ENCODE peak calls at places on chromosomes 6 and 20, in six cellular contexts. One of them, this sample, is unnamed.

GRCh38 chr20:8994045-8994444 is 74.8 kb upstream of the PLCB4 start:
- DNase-seq in heart right ventricle: no peak
- DNase-seq in thoracic aorta: no peak
- DNase-seq in CD8-positive, alpha-beta T cell: no peak
- DNase-seq in H1: no peak
- DNase-seq in prostate gland: no peak
- DNase-seq in this sample: no peak

GRCh38 chr6:14799928-14800327 is 445.9 kb upstream of the JARID2 start:
- DNase-seq in heart right ventricle: peak; percentile 55
- DNase-seq in thoracic aorta: no peak
- DNase-seq in CD8-positive, alpha-beta T cell: no peak
- DNase-seq in H1: no peak
- DNase-seq in prostate gland: peak; percentile 16
- DNase-seq in this sample: peak; percentile 60

GRCh38 chr20:21640556-21640955 is 64.9 kb upstream of the PAX1 start:
- DNase-seq in heart right ventricle: no peak
- DNase-seq in thoracic aorta: no peak
- DNase-seq in CD8-positive, alpha-beta T cell: no peak
- DNase-seq in H1: peak; percentile 61
- DNase-seq in prostate gland: peak; percentile 58
- DNase-seq in this sample: no peak

GRCh38 chr20:8862092-8862491 is 206.8 kb upstream of the PLCB4 start:
- DNase-seq in heart right ventricle: no peak
- DNase-seq in thoracic aorta: no peak
- DNase-seq in CD8-positive, alpha-beta T cell: no peak
- DNase-seq in H1: no peak
- DNase-seq in prostate gland: no peak
- DNase-seq in this sample: no peak

GRCh38 chr6:138400326-138400725 is 3.7 kb upstream of the HEBP2 start:
- DNase-seq in heart right ventricle: no peak
- DNase-seq in thoracic aorta: no peak
- DNase-seq in CD8-positive, alpha-beta T cell: no peak
- DNase-seq in H1: no peak
- DNase-seq in prostate gland: no peak
- DNase-seq in this sample: no peak

GRCh38 chr6:80638222-80639055 is 532.0 kb downstream of the BCKDHB start:
- DNase-seq in heart right ventricle: no peak
- DNase-seq in thoracic aorta: no peak
- DNase-seq in CD8-positive, alpha-beta T cell: no peak
- DNase-seq in H1: no peak
- DNase-seq in prostate gland: peak; percentile 4
- DNase-seq in this sample: peak; percentile 23

GRCh38 chr6:16982827-16983226 is 119.0 kb upstream of the STMND1 start:
- DNase-seq in heart right ventricle: no peak
- DNase-seq in thoracic aorta: no peak
- DNase-seq in CD8-positive, alpha-beta T cell: no peak
- DNase-seq in H1: no peak
- DNase-seq in prostate gland: no peak
- DNase-seq in this sample: no peak

GRCh38 chr6:43078651-43079050 is 2.5 kb downstream of the PTK7 start:
- DNase-seq in heart right ventricle: no peak
- DNase-seq in thoracic aorta: no peak
- DNase-seq in CD8-positive, alpha-beta T cell: no peak
- DNase-seq in H1: no peak
- DNase-seq in prostate gland: no peak
- DNase-seq in this sample: no peak

GRCh38 chr6:6596929-6597328 is 8.4 kb downstream of the LY86 start:
- DNase-seq in heart right ventricle: no peak
- DNase-seq in thoracic aorta: no peak
- DNase-seq in CD8-positive, alpha-beta T cell: no peak
- DNase-seq in H1: no peak
- DNase-seq in prostate gland: no peak
- DNase-seq in this sample: no peak
- H3K36me3 ChIP-seq in heart right ventricle: no peaks in the 10 kb centered on the region
- H3K36me3 ChIP-seq in thoracic aorta: no peaks in the 10 kb centered on the region
- H3K36me3 ChIP-seq in CD8-positive, alpha-beta T cell: no peaks in the 10 kb centered on the region
- H3K36me3 ChIP-seq in H1: no peaks in the 10 kb centered on the region
- H3K36me3 ChIP-seq in prostate gland: no peaks in the 10 kb centered on the region
- H3K36me3 ChIP-seq in this sample: no peaks in the 10 kb centered on the region

GRCh38 chr20:59940129-59940955 is at the start of the genes FAM217B and PPP1R3D:
- DNase-seq in heart right ventricle: peak; percentile 98
- DNase-seq in thoracic aorta: peak; percentile 93
- DNase-seq in CD8-positive, alpha-beta T cell: peak; percentile 79
- DNase-seq in H1: peak; percentile 92
- DNase-seq in prostate gland: peak; percentile 100
- DNase-seq in this sample: peak; percentile 99
- TF ChIP-seq CTCF in heart right ventricle: peak; percentile 49
- TF ChIP-seq CTCF in thoracic aorta: no peak
- TF ChIP-seq CTCF in CD8-positive, alpha-beta T cell: no peak
- TF ChIP-seq CTCF in H1: no peak
- TF ChIP-seq CTCF in prostate gland: peak; percentile 30
- TF ChIP-seq CTCF in this sample: no peak

GRCh38 chr6:24867104-24867703 is 68.5 kb upstream of the ARMH2 start:
- DNase-seq in heart right ventricle: no peak
- DNase-seq in thoracic aorta: no peak
- DNase-seq in CD8-positive, alpha-beta T cell: no peak
- DNase-seq in H1: no peak
- DNase-seq in prostate gland: no peak
- DNase-seq in this sample: no peak

GRCh38 chr6:24864345-24864744 is 65.6 kb upstream of the ARMH2 start:
- DNase-seq in heart right ventricle: no peak
- DNase-seq in thoracic aorta: no peak
- DNase-seq in CD8-positive, alpha-beta T cell: no peak
- DNase-seq in H1: no peak
- DNase-seq in prostate gland: no peak
- DNase-seq in this sample: no peak

GRCh38 chr6:24872769-24873168 is 63.0 kb downstream of the RIPOR2 start:
- DNase-seq in heart right ventricle: no peak
- DNase-seq in thoracic aorta: no peak
- DNase-seq in CD8-positive, alpha-beta T cell: no peak
- DNase-seq in H1: no peak
- DNase-seq in prostate gland: no peak
- DNase-seq in this sample: no peak

GRCh38 chr6:24865161-24865560 is 66.4 kb upstream of the ARMH2 start:
- DNase-seq in heart right ventricle: no peak
- DNase-seq in thoracic aorta: no peak
- DNase-seq in CD8-positive, alpha-beta T cell: no peak
- DNase-seq in H1: no peak
- DNase-seq in prostate gland: peak; percentile 35
- DNase-seq in this sample: no peak

GRCh38 chr6:24868765-24869164 is 67.0 kb downstream of the RIPOR2 start:
- DNase-seq in heart right ventricle: no peak
- DNase-seq in thoracic aorta: no peak
- DNase-seq in CD8-positive, alpha-beta T cell: no peak
- DNase-seq in H1: no peak
- DNase-seq in prostate gland: no peak
- DNase-seq in this sample: no peak
- H3K4me1 ChIP-seq in heart right ventricle: no peaks in the 10 kb centered on the region
- H3K4me1 ChIP-seq in thoracic aorta: no peaks in the 10 kb centered on the region
- H3K4me1 ChIP-seq in CD8-positive, alpha-beta T cell: peaks cover 62% of the 10 kb centered on the region
- H3K4me1 ChIP-seq in H1: peaks cover 4% of the 10 kb centered on the region
- H3K4me1 ChIP-seq in prostate gland: no peaks in the 10 kb centered on the region
- H3K4me1 ChIP-seq in this sample: no peaks in the 10 kb centered on the region

DNA sequence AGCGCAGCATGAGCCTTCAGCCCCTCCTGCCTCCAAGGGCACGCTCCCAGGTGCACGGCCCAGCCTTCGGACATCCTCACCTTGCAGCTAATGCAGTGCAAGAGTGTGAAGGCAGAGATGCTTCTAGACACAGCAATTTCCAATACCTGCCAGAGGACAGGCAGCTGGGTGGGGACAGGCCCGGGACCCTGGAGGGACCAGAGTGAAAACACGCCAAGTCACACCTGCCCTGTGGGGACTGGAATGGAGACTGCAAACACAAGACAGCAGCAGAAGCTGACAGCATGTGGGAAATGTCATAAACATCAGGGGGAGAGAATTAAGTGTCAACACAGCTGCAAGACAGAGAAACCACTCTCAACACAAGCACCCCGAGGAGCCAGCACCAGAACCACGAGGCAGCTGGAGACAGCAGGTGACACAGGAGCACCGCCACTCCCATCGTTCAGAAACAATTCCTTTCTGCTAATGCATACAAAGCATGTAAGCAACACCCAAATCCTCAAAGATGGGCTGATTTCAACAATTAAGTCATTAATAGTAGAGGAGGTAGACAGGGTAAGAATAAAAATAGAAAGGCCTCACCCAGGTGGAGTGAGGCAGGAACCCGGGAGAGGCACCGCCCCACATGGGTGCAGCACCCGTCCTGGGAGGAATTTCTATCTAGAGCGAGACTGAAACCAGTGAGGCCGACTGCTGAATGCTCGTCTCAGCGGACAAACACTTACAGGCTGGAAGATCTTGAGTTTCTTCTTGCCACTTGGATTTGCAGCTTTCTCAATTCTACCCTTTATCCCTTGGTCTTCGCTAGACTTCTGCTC is 17.1 kb downstream of the DIDO1 start:
- DNase-seq in heart right ventricle: no peak
- DNase-seq in thoracic aorta: no peak
- DNase-seq in CD8-positive, alpha-beta T cell: no peak
- DNase-seq in H1: no peak
- DNase-seq in prostate gland: no peak
- DNase-seq in this sample: peak; percentile 53
- H3K36me3 ChIP-seq in heart right ventricle: peaks cover 94% of the 10 kb centered on the region
- H3K36me3 ChIP-seq in thoracic aorta: peaks cover 86% of the 10 kb centered on the region
- H3K36me3 ChIP-seq in CD8-positive, alpha-beta T cell: peaks cover 89% of the 10 kb centered on the region
- H3K36me3 ChIP-seq in H1: peaks cover 74% of the 10 kb centered on the region
- H3K36me3 ChIP-seq in prostate gland: peaks cover 34% of the 10 kb centered on the region
- H3K36me3 ChIP-seq in this sample: peaks cover 83% of the 10 kb centered on the region

GRCh38 chr20:46309945-46310344 is 1.6 kb upstream of the CDH22 start:
- DNase-seq in heart right ventricle: no peak
- DNase-seq in thoracic aorta: no peak
- DNase-seq in CD8-positive, alpha-beta T cell: no peak
- DNase-seq in H1: no peak
- DNase-seq in prostate gland: no peak
- DNase-seq in this sample: no peak

GRCh38 chr20:46311719-46312074 is 3.4 kb upstream of the CDH22 start:
- DNase-seq in heart right ventricle: no peak
- DNase-seq in thoracic aorta: no peak
- DNase-seq in CD8-positive, alpha-beta T cell: no peak
- DNase-seq in H1: no peak
- DNase-seq in prostate gland: no peak
- DNase-seq in this sample: no peak

GRCh38 chr20:46312945-46313861 is 4.9 kb upstream of the CDH22 start:
- DNase-seq in heart right ventricle: no peak
- DNase-seq in thoracic aorta: no peak
- DNase-seq in CD8-positive, alpha-beta T cell: no peak
- DNase-seq in H1: no peak
- DNase-seq in prostate gland: no peak
- DNase-seq in this sample: no peak

GRCh38 chr20:46311039-46311650 is 2.8 kb upstream of the CDH22 start:
- DNase-seq in heart right ventricle: no peak
- DNase-seq in thoracic aorta: no peak
- DNase-seq in CD8-positive, alpha-beta T cell: no peak
- DNase-seq in H1: no peak
- DNase-seq in prostate gland: peak; percentile 60
- DNase-seq in this sample: no peak

GRCh38 chr20:46312075-46312944 is 4.0 kb upstream of the CDH22 start:
- DNase-seq in heart right ventricle: no peak
- DNase-seq in thoracic aorta: no peak
- DNase-seq in CD8-positive, alpha-beta T cell: no peak
- DNase-seq in H1: peak; percentile 87
- DNase-seq in prostate gland: no peak
- DNase-seq in this sample: no peak
- TF ChIP-seq CTCF in heart right ventricle: no peak
- TF ChIP-seq CTCF in thoracic aorta: no peak
- TF ChIP-seq CTCF in CD8-positive, alpha-beta T cell: no peak
- TF ChIP-seq CTCF in H1: peak; percentile 70
- TF ChIP-seq CTCF in prostate gland: no peak
- TF ChIP-seq CTCF in this sample: no peak

GRCh38 chr6:166655713-166656265 is 28.7 kb upstream of the RPS6KA2 start:
- DNase-seq in heart right ventricle: no peak
- DNase-seq in thoracic aorta: no peak
- DNase-seq in CD8-positive, alpha-beta T cell: no peak
- DNase-seq in H1: no peak
- DNase-seq in prostate gland: no peak
- DNase-seq in this sample: no peak
- H3K4me1 ChIP-seq in heart right ventricle: no peaks in the 10 kb centered on the region
- H3K4me1 ChIP-seq in thoracic aorta: no peaks in the 10 kb centered on the region
- H3K4me1 ChIP-seq in CD8-positive, alpha-beta T cell: no peaks in the 10 kb centered on the region
- H3K4me1 ChIP-seq in H1: peaks cover 3% of the 10 kb centered on the region
- H3K4me1 ChIP-seq in prostate gland: no peaks in the 10 kb centered on the region
- H3K4me1 ChIP-seq in this sample: no peaks in the 10 kb centered on the region

GRCh38 chr6:105210932-105211531 is 31.2 kb upstream of the POPDC3 start:
- DNase-seq in heart right ventricle: no peak
- DNase-seq in thoracic aorta: no peak
- DNase-seq in CD8-positive, alpha-beta T cell: no peak
- DNase-seq in H1: no peak
- DNase-seq in prostate gland: no peak
- DNase-seq in this sample: no peak

GRCh38 chr6:105213272-105213671 is 33.5 kb upstream of the POPDC3 start:
- DNase-seq in heart right ventricle: no peak
- DNase-seq in thoracic aorta: no peak
- DNase-seq in CD8-positive, alpha-beta T cell: no peak
- DNase-seq in H1: no peak
- DNase-seq in prostate gland: no peak
- DNase-seq in this sample: no peak

GRCh38 chr6:105209950-105210706 is 30.3 kb upstream of the POPDC3 start:
- DNase-seq in heart right ventricle: no peak
- DNase-seq in thoracic aorta: no peak
- DNase-seq in CD8-positive, alpha-beta T cell: no peak
- DNase-seq in H1: no peak
- DNase-seq in prostate gland: no peak
- DNase-seq in this sample: no peak

GRCh38 chr6:105212587-105212986 is 32.8 kb upstream of the POPDC3 start:
- DNase-seq in heart right ventricle: no peak
- DNase-seq in thoracic aorta: no peak
- DNase-seq in CD8-positive, alpha-beta T cell: no peak
- DNase-seq in H1: no peak
- DNase-seq in prostate gland: no peak
- DNase-seq in this sample: no peak

GRCh38 chr6:105211831-105212230 is 32.0 kb upstream of the POPDC3 start:
- DNase-seq in heart right ventricle: no peak
- DNase-seq in thoracic aorta: no peak
- DNase-seq in CD8-positive, alpha-beta T cell: no peak
- DNase-seq in H1: no peak
- DNase-seq in prostate gland: no peak
- DNase-seq in this sample: no peak
- H3K36me3 ChIP-seq in heart right ventricle: no peaks in the 10 kb centered on the region
- H3K36me3 ChIP-seq in thoracic aorta: no peaks in the 10 kb centered on the region
- H3K36me3 ChIP-seq in CD8-positive, alpha-beta T cell: no peaks in the 10 kb centered on the region
- H3K36me3 ChIP-seq in H1: no peaks in the 10 kb centered on the region
- H3K36me3 ChIP-seq in prostate gland: no peaks in the 10 kb centered on the region
- H3K36me3 ChIP-seq in this sample: no peaks in the 10 kb centered on the region

GRCh38 chr6:129733290-129733689 is 23.3 kb upstream of the ARHGAP18 start:
- DNase-seq in heart right ventricle: no peak
- DNase-seq in thoracic aorta: no peak
- DNase-seq in CD8-positive, alpha-beta T cell: no peak
- DNase-seq in H1: no peak
- DNase-seq in prostate gland: no peak
- DNase-seq in this sample: no peak
- TF ChIP-seq CTCF in heart right ventricle: no peak
- TF ChIP-seq CTCF in thoracic aorta: no peak
- TF ChIP-seq CTCF in CD8-positive, alpha-beta T cell: no peak
- TF ChIP-seq CTCF in H1: no peak
- TF ChIP-seq CTCF in prostate gland: no peak
- TF ChIP-seq CTCF in this sample: no peak